ENCODE peak calls at places on chromosomes 16 and 17, in four cellular contexts. M, I, Z and H are unnamed samples.

GRCh38 chr16:49700222-49700927 is 155.5 kb downstream of the ZNF423 start:
- DNase-seq in Z (no peak), M (no peak), I (no peak), H (peak)

GRCh38 chr17:68676856-68677255 is 75.7 kb upstream of the FAM20A start:
- DNase-seq in M (no peak), I (no peak), Z (no peak), H (no peak)

GRCh38 chr17:80984749-80985148 is 6.9 kb upstream of the CHMP6 start:
- DNase-seq in Z (no peak), M (peak), I (no peak), H (no peak)

GRCh38 chr17:50258647-50259483 is 15.4 kb upstream of the TMEM92 start:
- DNase-seq in M (no peak), Z (no peak), I (peak), H (peak)

GRCh38 chr16:80804451-80805383 is at the start of gene CDYL2:
- DNase-seq in Z (no peak), I (peak), M (no peak), H (peak)

GRCh38 chr16:17633146-17633966 is 162.6 kb upstream of the XYLT1 start:
- DNase-seq in Z (no peak), M (no peak), I (no peak), H (no peak)

GRCh38 chr17:35373984-35374765 is 754 bp upstream of the SLFN11 start:
- DNase-seq in Z (no peak), I (no peak), M (no peak), H (no peak)

GRCh38 chr16:81201267-81201666 is 37.2 kb upstream of the BCO1 start:
- DNase-seq in Z (no peak), I (no peak), M (no peak), H (no peak)

GRCh38 chr17:72244942-72245341 is 124.1 kb downstream of the SOX9 start:
- DNase-seq in I (no peak), Z (no peak), M (no peak), H (no peak)

GRCh38 chr16:270381-271255 is 5.1 kb downstream of the RGS11 start:
- DNase-seq in I (no peak), M (no peak), Z (no peak), H (no peak)

GRCh38 chr16:3690991-3691720 is 26.2 kb downstream of the TRAP1 start:
- DNase-seq in Z (no peak), M (no peak), I (no peak), H (no peak)

GRCh38 chr17:332558-333322 is 19.9 kb downstream of the RPH3AL start:
- DNase-seq in Z (no peak), I (no peak), M (no peak), H (no peak)

GRCh38 chr17:83155128-83156081 is 76.0 kb downstream of the METRNL start:
- DNase-seq in I (no peak), Z (no peak), M (no peak), H (no peak)

GRCh38 chr16:4371481-4372314 is at the start of gene VASN:
- DNase-seq in M (peak), Z (no peak), I (peak), H (peak)

GRCh38 chr16:6335072-6335471 is 997.6 kb upstream of the RBFOX1 start:
- DNase-seq in M (no peak), Z (no peak), I (peak), H (peak)

GRCh38 chr16:75252946-75253911 is 1.8 kb upstream of the BCAR1 start:
- DNase-seq in M (no peak), I (no peak), Z (no peak), H (no peak)

GRCh38 chr17:13002761-13003453 is 14.9 kb downstream of the ELAC2 start:
- DNase-seq in I (peak), Z (no peak), M (peak), H (peak)

GRCh38 chr16:49644143-49644460 is 211.8 kb downstream of the ZNF423 start:
- DNase-seq in I (no peak), M (no peak), Z (no peak), H (no peak)

GRCh38 chr17:35588196-35588920 is 1.2 kb downstream of the AP2B1 start:
- DNase-seq in M (no peak), I (no peak), Z (no peak), H (no peak)

GRCh38 chr17:39147221-39148185 is 3.9 kb downstream of the PLXDC1 start:
- DNase-seq in M (no peak), I (no peak), Z (no peak), H (no peak)

GRCh38 chr16:84315422-84315821 is 20.7 kb downstream of the WFDC1 start:
- DNase-seq in M (peak), I (no peak), Z (no peak), H (no peak)

GRCh38 chr16:12320298-12320706 is 343.8 kb downstream of the SNX29 start:
- DNase-seq in M (no peak), I (no peak), Z (no peak), H (no peak)

GRCh38 chr16:84547539-84548058 is 43.1 kb upstream of the MEAK7 start:
- DNase-seq in Z (no peak), M (peak), I (no peak), H (peak)

GRCh38 chr17:65953316-65954147 is 238.4 kb downstream of the CEP112 start:
- DNase-seq in M (peak), Z (no peak), I (no peak), H (no peak)

GRCh38 chr16:71629617-71630016 is 3.6 kb downstream of the MARVELD3 start:
- DNase-seq in M (no peak), Z (no peak), I (no peak), H (no peak)

GRCh38 chr16:71626858-71627213 is 852 bp downstream of the MARVELD3 start:
- DNase-seq in Z (no peak), M (no peak), I (peak), H (no peak)

GRCh38 chr16:71630808-71631207 is 4.8 kb downstream of the MARVELD3 start:
- DNase-seq in Z (no peak), M (no peak), I (no peak), H (no peak)

GRCh38 chr16:71627631-71628236 is 1.8 kb downstream of the MARVELD3 start:
- DNase-seq in M (no peak), I (peak), Z (no peak), H (no peak)

DNA sequence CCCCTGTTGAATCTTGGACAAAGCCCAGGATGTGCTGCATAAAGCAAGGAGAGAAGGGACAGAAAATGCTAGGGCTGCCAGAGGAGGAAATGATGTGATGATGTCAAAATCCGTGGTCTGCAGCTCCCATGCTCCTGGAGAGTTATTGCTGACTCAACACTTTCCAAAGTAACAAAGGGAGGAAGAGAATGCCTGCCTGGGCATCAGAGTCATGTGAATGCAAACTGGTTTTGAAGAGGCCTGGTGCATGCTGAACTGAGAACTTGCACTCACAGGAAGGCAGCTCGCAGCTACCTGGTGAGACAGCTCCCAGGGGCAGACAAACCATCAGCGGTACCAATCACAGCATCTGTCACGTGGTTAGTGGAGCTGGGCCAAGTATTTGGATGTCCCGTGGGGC is 2.8 kb downstream of the MARVELD3 start:
- DNase-seq in Z (no peak), M (no peak), I (no peak), H (no peak)
- TF ChIP-seq TARDBP in Z (no peak), M (no peak), I (no peak), H (no peak)

GRCh38 chr16:89011909-89012621 is 35.1 kb upstream of the CBFA2T3 start:
- DNase-seq in M (no peak), I (no peak), Z (no peak), H (no peak)
- TF ChIP-seq TARDBP in M (no peak), I (no peak), Z (no peak), H (no peak)

GRCh38 chr17:32492281-32492623 is 5.5 kb downstream of the CDK5R1 start:
- DNase-seq in Z (no peak), M (no peak), I (no peak), H (no peak)
- TF ChIP-seq TARDBP in Z (no peak), M (no peak), I (no peak), H (no peak)

DNA sequence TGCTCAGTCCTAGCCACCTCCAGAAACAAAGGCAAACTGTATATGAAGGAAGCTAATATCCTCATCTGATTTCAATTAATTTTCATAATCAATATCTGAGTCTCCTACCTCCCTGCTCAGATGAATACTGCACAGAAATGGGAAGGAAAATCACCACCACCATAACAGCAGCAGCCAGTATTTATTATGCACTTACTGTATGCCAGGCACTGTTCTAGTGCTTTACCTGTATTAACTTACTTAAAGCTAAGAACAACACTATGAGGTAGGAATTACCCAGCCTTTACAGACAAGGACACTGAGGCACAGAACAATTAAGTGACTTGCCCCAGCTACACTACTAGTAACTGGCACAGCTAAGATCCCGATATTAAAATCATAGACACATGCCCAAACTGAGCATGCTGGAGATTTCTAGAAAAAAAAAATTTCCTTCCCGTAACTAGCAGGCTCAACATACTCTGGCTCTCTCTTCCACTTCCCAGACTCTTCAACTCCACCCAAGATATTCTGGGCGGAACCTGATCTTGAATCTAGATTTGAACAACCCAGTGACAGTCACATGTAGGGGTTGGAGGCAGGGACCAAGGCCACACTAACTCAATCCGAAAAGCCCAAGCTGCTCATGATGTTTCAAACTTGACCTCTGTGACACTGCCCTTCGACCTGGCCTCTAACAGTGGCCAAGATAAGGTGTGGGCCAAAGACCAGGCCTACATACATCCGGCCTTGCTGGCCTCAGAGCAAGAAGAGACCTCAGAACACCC is 3.9 kb downstream of the TRIM25 start:
- DNase-seq in Z (no peak), M (peak), I (peak), H (no peak)
- TF ChIP-seq TARDBP in Z (no peak), M (no peak), I (no peak), H (no peak)

DNA sequence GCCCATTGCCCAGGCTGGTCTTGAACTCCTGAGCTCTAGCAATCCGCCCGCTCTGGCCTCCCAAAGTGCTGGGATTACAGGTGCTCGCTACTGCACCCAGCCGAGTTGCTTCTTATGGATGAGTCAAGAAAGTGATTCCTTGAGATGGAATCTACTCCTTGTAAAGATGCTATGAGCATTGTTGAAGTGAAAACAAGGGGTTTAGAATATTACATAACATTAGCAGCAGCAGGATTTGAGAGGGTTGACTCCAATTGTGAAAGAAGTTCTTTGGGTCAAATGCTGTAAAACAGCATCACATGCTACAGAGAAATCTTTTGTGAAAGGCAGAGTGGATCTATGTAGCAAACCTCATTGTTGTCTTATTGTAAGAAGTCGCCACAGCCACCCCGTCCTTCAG is 72.7 kb downstream of the NT5M start:
- DNase-seq in M (no peak), I (no peak), Z (no peak), H (no peak)
- TF ChIP-seq TARDBP in M (no peak), I (no peak), Z (no peak), H (no peak)

GRCh38 chr16:14186007-14186953 is 115.2 kb downstream of the MRTFB start:
- DNase-seq in Z (no peak), I (no peak), M (no peak), H (peak)

GRCh38 chr16:14193316-14193871 is 122.3 kb downstream of the MRTFB start:
- DNase-seq in I (no peak), M (no peak), Z (peak), H (no peak)

GRCh38 chr16:14186954-14187306 is 115.8 kb downstream of the MRTFB start:
- DNase-seq in I (no peak), Z (no peak), M (no peak), H (no peak)

GRCh38 chr16:14182999-14183398 is 111.9 kb downstream of the MRTFB start:
- DNase-seq in I (no peak), M (no peak), Z (no peak), H (no peak)

GRCh38 chr16:14187517-14188338 is 116.6 kb downstream of the MRTFB start:
- DNase-seq in M (no peak), I (no peak), Z (no peak), H (no peak)
- TF ChIP-seq TARDBP in M (no peak), I (no peak), Z (no peak), H (no peak)

DNA sequence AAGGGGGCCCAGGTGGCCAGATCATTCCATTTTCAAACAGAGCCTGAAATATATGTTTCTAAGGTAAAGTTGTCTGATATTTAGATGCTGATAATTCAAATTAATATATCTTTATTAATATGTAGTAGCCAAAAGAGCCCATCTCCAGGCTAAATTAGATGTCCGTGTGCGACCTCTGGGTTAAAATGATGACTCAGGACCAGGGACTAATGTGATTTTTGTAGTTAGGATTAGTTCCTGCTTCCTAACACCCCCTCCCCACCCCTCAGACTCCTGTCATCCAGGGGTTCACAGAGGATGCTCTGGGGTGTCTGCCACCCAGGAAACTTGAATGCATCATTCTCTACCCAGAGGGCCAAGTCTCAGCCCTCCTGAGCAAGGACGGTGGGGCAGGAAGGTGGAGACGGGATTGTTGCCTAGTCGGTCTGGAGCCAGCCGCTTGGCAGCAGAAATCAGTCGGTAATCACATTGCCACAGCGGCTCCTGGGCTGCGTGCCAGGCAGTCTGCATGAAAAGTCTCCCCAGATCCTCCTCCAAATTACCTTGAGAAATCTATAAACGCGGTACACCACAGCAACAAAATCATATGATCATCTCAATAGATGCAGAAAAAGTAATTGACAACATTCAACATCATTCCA is 29.8 kb downstream of the CNGB1 start:
- DNase-seq in Z (no peak), M (no peak), I (no peak), H (no peak)
- TF ChIP-seq TARDBP in Z (no peak), M (no peak), I (no peak), H (no peak)

GRCh38 chr17:41327411-41328120 is 12.1 kb upstream of the KRTAP17-1 start:
- DNase-seq in Z (no peak), I (no peak), M (no peak), H (no peak)

GRCh38 chr17:41332239-41332638 is 16.7 kb upstream of the KRTAP17-1 start:
- DNase-seq in Z (no peak), M (no peak), I (no peak), H (no peak)

GRCh38 chr17:41331606-41332005 is 16.1 kb upstream of the KRTAP17-1 start:
- DNase-seq in Z (no peak), I (no peak), M (no peak), H (no peak)

GRCh38 chr17:41328207-41328606 is 12.7 kb upstream of the KRTAP17-1 start:
- DNase-seq in Z (no peak), M (no peak), I (no peak), H (no peak)

DNA sequence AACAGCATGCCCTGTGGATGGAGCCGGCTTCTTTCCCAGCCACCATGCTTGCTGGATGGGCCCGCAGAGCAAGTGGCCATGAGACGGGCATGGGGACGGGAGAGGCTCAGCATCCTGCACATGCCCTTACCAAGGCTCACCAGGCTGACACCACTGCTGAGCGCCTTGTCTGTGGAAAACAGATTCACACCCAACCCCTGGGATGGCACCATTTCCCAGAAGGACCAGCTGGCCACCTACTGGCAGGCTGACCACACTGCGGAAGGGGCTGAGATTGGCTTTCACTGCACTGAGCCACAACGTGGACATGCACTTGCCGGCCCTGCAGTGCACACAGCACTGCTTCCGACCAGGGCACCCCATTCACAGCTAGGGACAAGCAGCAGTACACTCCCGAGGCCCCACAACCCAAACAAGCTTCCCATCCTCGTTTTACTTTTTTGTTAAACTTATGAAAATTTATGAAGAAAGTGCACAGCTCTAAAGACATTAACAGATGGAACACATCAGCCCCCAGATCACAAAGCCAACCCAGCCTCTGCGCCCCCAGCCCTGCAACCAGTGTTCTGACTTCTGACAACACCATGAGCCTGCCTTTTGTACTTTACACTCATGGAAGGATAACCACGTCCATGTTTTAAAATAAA is 13.9 kb upstream of the KRTAP17-1 start:
- DNase-seq in M (peak), I (peak), Z (no peak), H (peak)
- TF ChIP-seq TARDBP in M (no peak), I (no peak), Z (no peak), H (no peak)